ENCODE peak calls at places on chromosomes 12 and 14, in four cellular contexts. S, I, O and H are unnamed samples.

GRCh38 chr14:106518054-106518943 is 991.9 kb downstream of the TMEM121 start:
- DNase-seq in S (peak), I (peak), O (no peak), H (no peak)

GRCh38 chr12:80776706-80777105 is 60.0 kb downstream of the MYF5 start:
- DNase-seq in S (no peak), I (no peak), O (no peak), H (no peak)

GRCh38 chr14:55913324-55914035 is 204.7 kb upstream of the PELI2 start:
- DNase-seq in S (no peak), I (peak), O (no peak), H (no peak)

GRCh38 chr12:108700833-108701450 is 30.4 kb downstream of the CORO1C start:
- DNase-seq in S (no peak), I (no peak), O (no peak), H (no peak)

GRCh38 chr14:101876539-101876938 is 87.8 kb upstream of the DYNC1H1 start:
- DNase-seq in S (peak), I (peak), O (no peak), H (no peak)

GRCh38 chr12:2118061-2118460 is 65.3 kb downstream of the CACNA1C start:
- DNase-seq in S (no peak), I (no peak), O (no peak), H (no peak)

GRCh38 chr14:26765301-26765700 is 167.5 kb upstream of the NOVA1 start:
- DNase-seq in S (no peak), I (no peak), O (no peak), H (no peak)

GRCh38 chr12:120874547-120875245 is 29.5 kb downstream of the SPPL3 start:
- DNase-seq in S (no peak), I (no peak), O (no peak), H (no peak)

GRCh38 chr12:110105961-110106540 is 18.1 kb upstream of the IFT81 start:
- DNase-seq in S (no peak), I (no peak), O (no peak), H (no peak)

DNA sequence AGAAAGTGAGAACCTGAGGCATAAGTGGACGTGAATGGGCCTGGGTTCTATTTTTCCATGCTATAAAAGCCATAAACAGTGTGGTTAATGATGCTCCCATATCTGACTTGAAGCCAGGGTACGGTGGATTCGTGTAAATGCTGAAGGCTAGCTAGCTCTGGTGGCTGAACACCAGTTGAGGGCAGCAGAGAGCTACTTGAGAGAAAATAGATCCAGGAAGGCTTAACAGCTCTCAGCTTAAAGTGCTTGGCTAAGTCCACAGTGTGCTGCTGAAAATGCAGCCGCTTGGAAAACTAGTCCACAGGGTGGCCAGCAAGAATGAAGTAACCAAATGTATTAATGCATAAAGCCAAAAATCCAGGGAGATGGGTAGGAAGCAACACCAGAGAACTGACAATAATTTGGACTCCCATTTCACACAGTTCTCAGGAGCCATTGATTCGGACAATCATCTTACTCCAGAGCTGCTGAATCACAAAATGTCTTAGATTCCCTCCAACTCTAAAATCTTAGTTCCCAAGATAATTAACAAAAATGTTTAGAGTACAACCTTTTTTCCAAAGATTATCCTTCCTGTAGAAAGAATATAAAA is 15.0 kb upstream of the FOXG1 start:
- DNase-seq in S (no peak), I (no peak), O (peak), H (no peak)
- TF ChIP-seq CTCF in S (no peak), I (no peak), O (peak), H (peak)

GRCh38 chr12:39103552-39104165 is 198.3 kb upstream of the CPNE8 start:
- DNase-seq in S (no peak), I (no peak), O (peak), H (no peak)
- TF ChIP-seq CTCF in S (peak), I (peak), O (peak), H (peak)

GRCh38 chr14:54566410-54567223 is at the start of gene SAMD4A:
- DNase-seq in S (peak), I (peak), O (no peak), H (peak)
- TF ChIP-seq CTCF in S (no peak), I (peak), O (peak), H (peak)

GRCh38 chr12:105759172-105759571 is 379.6 kb downstream of the NUAK1 start:
- DNase-seq in S (no peak), I (no peak), O (peak), H (no peak)
- TF ChIP-seq CTCF in S (no peak), I (no peak), O (peak), H (no peak)

GRCh38 chr14:72515779-72516770 is 377.8 kb downstream of the DPF3 start:
- DNase-seq in S (no peak), I (no peak), O (no peak), H (no peak)
- TF ChIP-seq CTCF in S (no peak), I (no peak), O (no peak), H (no peak)

DNA sequence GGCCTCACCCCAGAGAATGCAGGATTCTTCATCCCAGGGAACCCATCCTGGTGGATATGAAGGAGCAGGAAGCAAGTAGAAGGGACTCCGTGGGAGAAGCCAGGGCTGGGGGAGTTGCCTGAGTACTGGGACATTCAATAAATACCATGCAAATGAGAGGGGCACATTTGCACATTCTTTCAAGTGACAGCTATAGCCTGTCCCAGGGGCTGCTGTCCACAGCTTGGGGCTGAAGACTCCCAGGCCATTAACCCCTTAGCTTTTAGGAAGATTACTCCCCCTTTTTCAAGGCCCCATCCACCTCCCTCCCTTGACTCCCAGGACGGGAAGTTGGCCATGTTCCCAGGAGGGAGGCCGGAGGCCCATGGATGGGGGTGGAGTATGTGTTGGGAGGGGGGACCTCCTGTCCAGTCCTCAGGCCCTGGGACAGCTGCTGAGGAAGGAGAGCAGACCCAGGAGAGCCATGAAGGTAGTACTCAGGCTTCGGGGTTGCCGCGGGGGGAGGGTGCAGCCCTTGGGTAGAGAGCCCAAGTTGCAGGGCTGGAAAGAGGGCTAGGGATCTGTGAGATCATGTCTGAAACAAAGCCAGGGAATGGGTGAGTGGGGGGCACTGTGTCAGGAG is 974 bp upstream of the TNS2 start:
- DNase-seq in S (no peak), I (peak), O (no peak), H (no peak)
- TF ChIP-seq CTCF in S (no peak), I (no peak), O (no peak), H (no peak)

GRCh38 chr14:74508844-74509428 is 15.4 kb downstream of the ISCA2 start:
- DNase-seq in S (no peak), I (no peak), O (no peak), H (no peak)

GRCh38 chr14:74509587-74510210 is 16.1 kb downstream of the ISCA2 start:
- DNase-seq in S (no peak), I (no peak), O (no peak), H (no peak)

GRCh38 chr14:74507796-74508195 is 14.2 kb downstream of the ISCA2 start:
- DNase-seq in S (no peak), I (no peak), O (no peak), H (no peak)

GRCh38 chr14:74507085-74507484 is 13.5 kb downstream of the ISCA2 start:
- DNase-seq in S (no peak), I (no peak), O (no peak), H (no peak)

DNA sequence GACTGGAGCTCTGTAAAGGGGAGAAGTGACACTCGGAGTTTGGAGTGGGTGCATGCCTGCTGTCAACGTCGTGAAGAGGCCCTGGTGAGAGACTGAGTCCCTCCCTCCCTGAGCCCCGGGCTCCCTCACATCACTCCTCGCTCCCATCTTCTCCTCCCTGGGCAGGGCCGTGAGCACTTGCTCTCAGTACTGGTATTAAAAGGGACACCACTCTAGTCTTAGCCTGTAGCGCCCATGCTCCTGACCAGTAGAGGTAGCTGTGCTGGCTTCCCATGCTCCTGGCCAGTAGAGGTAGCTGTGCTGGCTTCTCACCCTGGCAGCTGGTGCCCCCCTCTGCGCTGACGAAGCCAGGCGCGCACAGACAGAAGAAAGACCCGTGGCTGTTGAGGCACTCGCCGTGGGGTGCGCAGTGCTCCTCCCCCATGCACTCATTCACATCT is 14.7 kb downstream of the ISCA2 start:
- DNase-seq in S (no peak), I (no peak), O (no peak), H (peak)
- TF ChIP-seq CTCF in S (no peak), I (no peak), O (peak), H (peak)